ENCODE peak calls at places on chromosomes 16 and 17, in four cellular contexts. One of them, this sample, is unnamed.

GRCh38 chr16:68367440-68367839 is 56.6 kb downstream of the PRMT7 start:
- DNase-seq in WTC11: no peak
- DNase-seq in GM12878: no peak
- DNase-seq in HepG2: no peak
- DNase-seq in this sample: no peak

GRCh38 chr16:52529226-52529625 is 17.7 kb downstream of the TOX3 start:
- DNase-seq in WTC11: no peak
- DNase-seq in GM12878: no peak
- DNase-seq in HepG2: no peak
- DNase-seq in this sample: no peak

GRCh38 chr16:69939821-69940585 is 11.1 kb upstream of the CLEC18A start:
- DNase-seq in WTC11: no peak
- DNase-seq in GM12878: no peak
- DNase-seq in HepG2: no peak
- DNase-seq in this sample: no peak

GRCh38 chr16:75372236-75372856 is 61.0 kb downstream of the CFDP1 start:
- DNase-seq in WTC11: no peak
- DNase-seq in GM12878: no peak
- DNase-seq in HepG2: no peak
- DNase-seq in this sample: no peak

GRCh38 chr16:5756969-5757368 is 659.4 kb upstream of the EEF2KMT start:
- DNase-seq in WTC11: no peak
- DNase-seq in GM12878: no peak
- DNase-seq in HepG2: no peak
- DNase-seq in this sample: no peak

GRCh38 chr16:11262915-11263314 is 6.2 kb downstream of the TNP2 start:
- DNase-seq in WTC11: no peak
- DNase-seq in GM12878: no peak
- DNase-seq in HepG2: no peak
- DNase-seq in this sample: no peak

GRCh38 chr17:40901981-40902862 is 17.2 kb upstream of the KRT20 start:
- DNase-seq in WTC11: no peak
- DNase-seq in GM12878: no peak
- DNase-seq in HepG2: peak
- DNase-seq in this sample: no peak

GRCh38 chr16:71626018-71626857 is at the start of gene MARVELD3:
- DNase-seq in WTC11: peak
- DNase-seq in GM12878: no peak
- DNase-seq in HepG2: peak
- DNase-seq in this sample: peak

GRCh38 chr16:17556276-17557052 is 85.7 kb upstream of the XYLT1 start:
- DNase-seq in WTC11: peak
- DNase-seq in GM12878: no peak
- DNase-seq in HepG2: peak
- DNase-seq in this sample: peak

GRCh38 chr17:77596491-77597420 is 361.7 kb upstream of the TNRC6C start:
- DNase-seq in WTC11: no peak
- DNase-seq in GM12878: no peak
- DNase-seq in HepG2: no peak
- DNase-seq in this sample: no peak

GRCh38 chr16:12119562-12119961 is 143.0 kb downstream of the SNX29 start:
- DNase-seq in WTC11: no peak
- DNase-seq in GM12878: no peak
- DNase-seq in HepG2: no peak
- DNase-seq in this sample: no peak

GRCh38 chr17:62187681-62188080 is 122.6 kb upstream of the MED13 start:
- DNase-seq in WTC11: no peak
- DNase-seq in GM12878: no peak
- DNase-seq in HepG2: no peak
- DNase-seq in this sample: peak

GRCh38 chr16:49051626-49052025 is 230.0 kb downstream of the CBLN1 start:
- DNase-seq in WTC11: no peak
- DNase-seq in GM12878: no peak
- DNase-seq in HepG2: no peak
- DNase-seq in this sample: no peak

GRCh38 chr16:716250-716607 is 1.3 kb downstream of the METRN start:
- DNase-seq in WTC11: peak
- DNase-seq in GM12878: no peak
- DNase-seq in HepG2: peak
- DNase-seq in this sample: peak

GRCh38 chr17:52237151-52237550 is 78.6 kb upstream of the CA10 start:
- DNase-seq in WTC11: no peak
- DNase-seq in GM12878: no peak
- DNase-seq in HepG2: no peak
- DNase-seq in this sample: no peak

GRCh38 chr17:14297161-14297851 is 3.6 kb upstream of the HS3ST3B1 start:
- DNase-seq in WTC11: peak
- DNase-seq in GM12878: no peak
- DNase-seq in HepG2: peak
- DNase-seq in this sample: no peak

GRCh38 chr17:7141824-7142223 is 27.2 kb upstream of the ASGR2 start:
- DNase-seq in WTC11: no peak
- DNase-seq in GM12878: no peak
- DNase-seq in HepG2: no peak
- DNase-seq in this sample: no peak

GRCh38 chr16:85395913-85396878 is 216.9 kb upstream of the GSE1 start:
- DNase-seq in WTC11: peak
- DNase-seq in GM12878: no peak
- DNase-seq in HepG2: no peak
- DNase-seq in this sample: no peak

GRCh38 chr17:2137342-2138098 is 82.6 kb downstream of the HIC1 start:
- DNase-seq in WTC11: peak
- DNase-seq in GM12878: peak
- DNase-seq in HepG2: no peak
- DNase-seq in this sample: no peak

GRCh38 chr16:24336491-24336890 is 80.4 kb downstream of the CACNG3 start:
- DNase-seq in WTC11: no peak
- DNase-seq in GM12878: no peak
- DNase-seq in HepG2: no peak
- DNase-seq in this sample: no peak

GRCh38 chr16:50300942-50301625 is 34.7 kb downstream of the ADCY7 start:
- DNase-seq in WTC11: no peak
- DNase-seq in GM12878: no peak
- DNase-seq in HepG2: no peak
- DNase-seq in this sample: no peak

GRCh38 chr17:74512624-74513084 is 18.6 kb downstream of the CD300LB start:
- DNase-seq in WTC11: no peak
- DNase-seq in GM12878: peak
- DNase-seq in HepG2: no peak
- DNase-seq in this sample: no peak

GRCh38 chr16:30841332-30841731 is 52.5 kb downstream of the BCL7C start:
- DNase-seq in WTC11: no peak
- DNase-seq in GM12878: no peak
- DNase-seq in HepG2: no peak
- DNase-seq in this sample: no peak

GRCh38 chr17:82216301-82217119 is 3.9 kb upstream of the CCDC57 start:
- DNase-seq in WTC11: no peak
- DNase-seq in GM12878: peak
- DNase-seq in HepG2: peak
- DNase-seq in this sample: no peak

GRCh38 chr17:82333279-82334171 is at the start of gene SECTM1:
- DNase-seq in WTC11: peak
- DNase-seq in GM12878: no peak
- DNase-seq in HepG2: no peak
- DNase-seq in this sample: no peak

GRCh38 chr16:11671676-11672075 is 3.4 kb downstream of the SNN start:
- DNase-seq in WTC11: no peak
- DNase-seq in GM12878: no peak
- DNase-seq in HepG2: no peak
- DNase-seq in this sample: no peak

GRCh38 chr17:19461139-19461538 is 50.1 kb downstream of the RNF112 start:
- DNase-seq in WTC11: peak
- DNase-seq in GM12878: peak
- DNase-seq in HepG2: no peak
- DNase-seq in this sample: no peak

DNA sequence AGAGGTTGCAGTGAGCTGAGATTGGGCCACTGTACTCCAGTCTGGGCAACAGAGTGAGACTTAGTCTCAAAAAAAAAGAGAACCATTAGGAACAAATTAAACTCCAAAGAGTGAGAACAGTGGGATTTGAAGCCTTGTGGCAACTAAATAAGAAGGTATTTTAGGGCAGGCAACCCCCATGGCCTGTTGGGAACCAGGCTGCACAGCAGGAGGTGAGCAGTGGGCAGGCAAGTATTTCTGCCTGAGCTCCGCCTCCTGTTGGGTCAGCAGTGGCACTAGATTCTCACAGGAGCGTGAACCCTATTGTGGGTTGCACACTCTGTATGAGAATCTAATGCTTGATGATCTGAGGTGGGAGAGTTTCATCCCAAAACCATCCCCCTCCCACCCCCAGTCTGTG is 57.6 kb upstream of the MED9 start:
- DNase-seq in WTC11: no peak
- DNase-seq in GM12878: no peak
- DNase-seq in HepG2: no peak
- DNase-seq in this sample: no peak
- TF ChIP-seq ATF2 in WTC11: no peak
- TF ChIP-seq ATF2 in GM12878: no peak
- TF ChIP-seq ATF2 in HepG2: no peak
- TF ChIP-seq ATF2 in this sample: no peak

GRCh38 chr17:17408236-17408794 is 68.5 kb upstream of the MED9 start:
- DNase-seq in WTC11: no peak
- DNase-seq in GM12878: no peak
- DNase-seq in HepG2: peak
- DNase-seq in this sample: no peak
- TF ChIP-seq ETV6 in WTC11: no peak
- TF ChIP-seq ETV6 in GM12878: no peak
- TF ChIP-seq ETV6 in HepG2: no peak
- TF ChIP-seq ETV6 in this sample: no peak

GRCh38 chr17:79691931-79692330 is 38.8 kb upstream of the ENPP7 start:
- DNase-seq in WTC11: no peak
- DNase-seq in GM12878: no peak
- DNase-seq in HepG2: no peak
- DNase-seq in this sample: no peak
- TF ChIP-seq ATF2 in WTC11: no peak
- TF ChIP-seq ATF2 in GM12878: no peak
- TF ChIP-seq ATF2 in HepG2: no peak
- TF ChIP-seq ATF2 in this sample: no peak

GRCh38 chr17:50055426-50056216 is at the start of gene ITGA3:
- DNase-seq in WTC11: peak
- DNase-seq in GM12878: no peak
- DNase-seq in HepG2: no peak
- DNase-seq in this sample: peak
- TF ChIP-seq ETV6 in WTC11: no peak
- TF ChIP-seq ETV6 in GM12878: no peak
- TF ChIP-seq ETV6 in HepG2: no peak
- TF ChIP-seq ETV6 in this sample: no peak

DNA sequence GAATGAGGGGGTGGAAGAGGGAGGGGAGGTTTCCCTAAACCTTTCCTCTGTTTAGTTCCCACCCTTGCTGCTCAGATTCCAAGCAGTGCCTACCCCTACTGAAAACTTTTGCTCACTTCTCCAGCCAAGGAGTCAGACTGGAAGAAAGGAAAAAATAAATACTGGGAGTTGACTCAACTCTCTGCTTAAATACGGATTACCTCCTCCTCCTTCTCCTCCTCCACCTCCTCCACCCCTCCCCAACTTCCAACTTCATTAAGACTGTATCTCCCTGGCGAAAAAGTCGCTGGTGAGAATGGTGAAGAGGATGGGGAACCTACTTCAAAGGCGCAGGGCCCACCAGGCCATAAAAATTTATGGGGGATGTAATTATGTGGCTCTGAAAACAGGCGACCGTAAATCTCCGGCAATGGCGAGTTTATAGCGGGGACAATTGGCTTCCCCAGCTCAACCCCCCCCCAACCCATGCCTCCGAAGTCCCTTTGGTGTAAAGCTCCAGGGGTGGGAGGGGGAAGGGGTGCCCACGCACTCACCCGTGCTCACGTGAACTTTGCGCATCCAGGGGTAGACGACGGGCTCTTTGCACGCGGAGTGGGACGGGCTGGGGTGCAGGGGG is 712 bp downstream of the HOXB4 start:
- DNase-seq in WTC11: no peak
- DNase-seq in GM12878: no peak
- DNase-seq in HepG2: no peak
- DNase-seq in this sample: peak
- TF ChIP-seq ATF2 in WTC11: no peak
- TF ChIP-seq ATF2 in GM12878: no peak
- TF ChIP-seq ATF2 in HepG2: no peak
- TF ChIP-seq ATF2 in this sample: no peak

DNA sequence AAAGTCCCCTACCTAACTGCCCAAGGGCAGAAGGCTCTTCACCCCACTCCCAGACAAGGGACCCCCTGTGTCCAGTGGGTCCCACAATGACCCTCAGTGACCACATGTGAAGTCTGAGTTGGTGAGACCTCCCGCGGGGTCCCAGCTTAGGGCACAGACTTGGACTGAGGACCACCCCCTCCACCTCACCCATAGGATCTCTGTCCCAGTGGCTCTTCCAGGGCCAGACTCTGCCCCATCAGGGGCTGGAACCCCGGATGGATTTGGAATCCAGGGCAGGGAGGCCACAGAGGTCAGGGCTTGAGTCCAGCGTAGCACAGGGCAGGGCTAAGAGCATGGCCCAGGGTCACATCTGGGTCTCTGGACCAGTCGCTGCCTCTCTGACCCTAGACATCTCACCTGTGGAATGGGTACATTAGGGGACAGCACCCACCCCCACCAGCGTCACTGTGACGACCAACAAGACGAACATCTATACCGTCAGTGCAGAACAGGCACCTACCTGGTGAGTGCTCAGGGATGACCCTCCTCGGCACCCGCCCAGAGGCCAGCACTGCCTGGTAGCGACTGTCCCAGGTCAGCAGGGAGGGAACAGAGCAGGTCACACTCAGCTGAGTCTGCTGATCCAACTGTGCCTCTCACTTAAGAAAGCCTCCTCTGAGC is 37.7 kb downstream of the TNFRSF13B start:
- DNase-seq in WTC11: peak
- DNase-seq in GM12878: no peak
- DNase-seq in HepG2: no peak
- DNase-seq in this sample: no peak
- TF ChIP-seq ETV6 in WTC11: no peak
- TF ChIP-seq ETV6 in GM12878: no peak
- TF ChIP-seq ETV6 in HepG2: no peak
- TF ChIP-seq ETV6 in this sample: no peak

GRCh38 chr16:13426736-13427135 is 493.2 kb upstream of the ERCC4 start:
- DNase-seq in WTC11: no peak
- DNase-seq in GM12878: no peak
- DNase-seq in HepG2: no peak
- DNase-seq in this sample: no peak

GRCh38 chr16:13425840-13426239 is 494.1 kb upstream of the ERCC4 start:
- DNase-seq in WTC11: no peak
- DNase-seq in GM12878: no peak
- DNase-seq in HepG2: no peak
- DNase-seq in this sample: no peak

GRCh38 chr16:13419589-13419988 is 500.4 kb upstream of the ERCC4 start:
- DNase-seq in WTC11: no peak
- DNase-seq in GM12878: no peak
- DNase-seq in HepG2: no peak
- DNase-seq in this sample: no peak

GRCh38 chr16:13426279-13426678 is 493.7 kb upstream of the ERCC4 start:
- DNase-seq in WTC11: peak
- DNase-seq in GM12878: no peak
- DNase-seq in HepG2: peak
- DNase-seq in this sample: peak

GRCh38 chr16:13421726-13422125 is 498.2 kb upstream of the ERCC4 start:
- DNase-seq in WTC11: no peak
- DNase-seq in GM12878: no peak
- DNase-seq in HepG2: no peak
- DNase-seq in this sample: no peak
- TF ChIP-seq ATF2 in WTC11: no peak
- TF ChIP-seq ATF2 in GM12878: no peak
- TF ChIP-seq ATF2 in HepG2: no peak
- TF ChIP-seq ATF2 in this sample: no peak